ENCODE peak calls at places on chromosomes 6 and 20, in five cellular contexts. Y is CD4-positive, CD25-positive, alpha-beta regulatory T cell; D is HS-5; N is head of caudate nucleus; K is kidney glomerular epithelial cell. J is an unnamed sample.
A peak's percentile ranks its signal among the peaks of the same experiment; 100 is the strongest.

GRCh38 chr6:149455028-149455732 is 29.6 kb downstream of the ZC3H12D start:
- DNase-seq in Y (no peak), D (no peak), N (no peak), K (no peak), J (no peak)

GRCh38 chr6:33426590-33427563 is 7.0 kb downstream of the SYNGAP1 start:
- DNase-seq in Y (peak; percentile 55), D (no peak), N (no peak), K (no peak), J (no peak)

GRCh38 chr6:37668251-37668650 is 29.4 kb downstream of the MDGA1 start:
- DNase-seq in Y (no peak), D (no peak), N (no peak), K (no peak), J (peak; percentile 62)

GRCh38 chr6:52360601-52361346 is 1.2 kb upstream of the PAQR8 start:
- DNase-seq in Y (no peak), D (no peak), N (no peak), K (no peak), J (no peak)

GRCh38 chr6:111418971-111419693 is 63.9 kb downstream of the REV3L start:
- DNase-seq in Y (no peak), D (no peak), N (no peak), K (peak; percentile 16), J (peak; percentile 76)

GRCh38 chr6:168193816-168194701 is 115.0 kb upstream of the FRMD1 start:
- DNase-seq in Y (no peak), D (no peak), N (no peak), K (no peak), J (no peak)

GRCh38 chr6:123715243-123715863 is 78.6 kb upstream of the TRDN start:
- DNase-seq in Y (no peak), D (peak; percentile 15), N (no peak), K (peak; percentile 26), J (peak; percentile 38)

GRCh38 chr20:33531047-33531877 is 41.4 kb downstream of the CBFA2T2 start:
- DNase-seq in Y (no peak), D (no peak), N (no peak), K (peak; percentile 36), J (peak; percentile 47)

GRCh38 chr20:4038047-4038459 is 22.7 kb upstream of the RNF24 start:
- DNase-seq in Y (peak; percentile 53), D (no peak), N (peak; percentile 27), K (peak; percentile 64), J (peak; percentile 73)

GRCh38 chr6:169933839-169934698 is 182.6 kb downstream of the ERMARD start:
- DNase-seq in Y (no peak), D (no peak), N (no peak), K (no peak), J (peak; percentile 35)

GRCh38 chr6:35919085-35919826 is 1.6 kb downstream of the SRPK1 start:
- DNase-seq in Y (no peak), D (no peak), N (no peak), K (no peak), J (peak; percentile 25)

GRCh38 chr20:40497781-40498691 is 191.0 kb downstream of the MAFB start:
- DNase-seq in Y (no peak), D (peak; percentile 54), N (peak; percentile 32), K (no peak), J (no peak)

GRCh38 chr6:23980965-23981364 is 145.1 kb upstream of the NRSN1 start:
- DNase-seq in Y (no peak), D (peak; percentile 36), N (peak; percentile 25), K (peak; percentile 57), J (peak; percentile 77)

GRCh38 chr6:140567469-140567868 is 1193.0 kb upstream of the CITED2 start:
- DNase-seq in Y (no peak), D (no peak), N (no peak), K (no peak), J (no peak)

GRCh38 chr6:3321875-3322274 is 63.1 kb downstream of the PSMG4 start:
- DNase-seq in Y (no peak), D (no peak), N (no peak), K (no peak), J (no peak)

GRCh38 chr20:47905628-47906487 is 120.6 kb upstream of the SULF2 start:
- DNase-seq in Y (no peak), D (no peak), N (no peak), K (no peak), J (no peak)

GRCh38 chr6:168261234-168261633 is 58.3 kb downstream of the DACT2 start:
- DNase-seq in Y (no peak), D (no peak), N (no peak), K (no peak), J (no peak)

GRCh38 chr6:105795913-105796517 is 290.1 kb upstream of the PRDM1 start:
- DNase-seq in Y (no peak), D (no peak), N (no peak), K (no peak), J (peak; percentile 56)

GRCh38 chr20:23092861-23093543 is 6.9 kb upstream of the CD93 start:
- DNase-seq in Y (no peak), D (no peak), N (no peak), K (no peak), J (no peak)

GRCh38 chr20:20466341-20466879 is 98.5 kb downstream of the INSM1 start:
- DNase-seq in Y (no peak), D (peak; percentile 58), N (no peak), K (no peak), J (peak; percentile 41)

GRCh38 chr20:63009988-63010769 is 3.4 kb upstream of the BHLHE23 start:
- DNase-seq in Y (peak; percentile 63), D (no peak), N (no peak), K (no peak), J (peak; percentile 46)

GRCh38 chr6:129766959-129767728 is 57.2 kb upstream of the ARHGAP18 start:
- DNase-seq in Y (peak; percentile 21), D (no peak), N (peak; percentile 44), K (peak; percentile 31), J (peak; percentile 67)